ENCODE peak calls at places on chromosome 1, in eight cellular contexts. R is nucleus accumbens; H is C1 segment of cervical spinal cord; J is naive thymus-derived CD4-positive, alpha-beta T cell; F is HCEC 1CT; V is K562; T is activated CD8-positive, alpha-beta memory T cell treated with anti-CD3 and anti-CD28 coated beads for 4 hours; B is GM10248. D is an unnamed sample.

GRCh38 chr1:63674238-63674864 is 81.1 kb downstream of the PGM1 start:
- DNase-seq in R (peak; percentile 29), H (no peak), J (no peak), F (peak; percentile 85), V (peak; percentile 46), T (no peak), B (peak; percentile 54), D (no peak)

GRCh38 chr1:46211051-46211450 is 7.9 kb downstream of the LURAP1 start:
- DNase-seq in R (no peak), H (no peak), J (no peak), F (no peak), V (no peak), T (no peak), B (no peak), D (no peak)

GRCh38 chr1:17272641-17273040 is 23.7 kb downstream of the PADI3 start:
- DNase-seq in R (no peak), H (no peak), J (no peak), F (no peak), V (no peak), T (no peak), B (no peak), D (no peak)

GRCh38 chr1:21761052-21761451 is 21.9 kb downstream of the USP48 start:
- DNase-seq in R (no peak), H (no peak), J (no peak), F (no peak), V (no peak), T (no peak), B (no peak), D (no peak)

GRCh38 chr1:206050655-206051235 is 2.2 kb upstream of the RHEX start:
- DNase-seq in R (no peak), H (no peak), J (peak; percentile 7), F (no peak), V (no peak), T (peak; percentile 4), B (peak; percentile 63), D (no peak)

GRCh38 chr1:43763497-43763973 is 56.2 kb downstream of the ST3GAL3 start:
- DNase-seq in R (peak; percentile 57), H (no peak), J (peak; percentile 49), F (peak; percentile 93), V (peak; percentile 62), T (no peak), B (peak; percentile 61), D (peak; percentile 57)

GRCh38 chr1:230186003-230186863 is 119.2 kb downstream of the GALNT2 start:
- DNase-seq in R (no peak), H (no peak), J (no peak), F (peak; percentile 77), V (peak; percentile 41), T (no peak), B (no peak), D (no peak)

GRCh38 chr1:87249803-87250202 is 78.9 kb upstream of the LMO4 start:
- DNase-seq in R (no peak), H (no peak), J (no peak), F (no peak), V (no peak), T (no peak), B (no peak), D (no peak)

GRCh38 chr1:201791051-201791774 is 37.7 kb upstream of the IPO9 start:
- DNase-seq in R (peak; percentile 25), H (no peak), J (no peak), F (peak; percentile 4), V (no peak), T (no peak), B (no peak), D (no peak)

GRCh38 chr1:24888061-24888970 is 41.8 kb downstream of the RUNX3 start:
- DNase-seq in R (no peak), H (no peak), J (no peak), F (no peak), V (no peak), T (no peak), B (peak; percentile 3), D (no peak)

GRCh38 chr1:22584001-22584557 is 20.8 kb downstream of the EPHA8 start:
- DNase-seq in R (no peak), H (no peak), J (no peak), F (no peak), V (no peak), T (no peak), B (no peak), D (no peak)

GRCh38 chr1:242398351-242398750 is 126.1 kb downstream of the PLD5 start:
- DNase-seq in R (no peak), H (no peak), J (no peak), F (no peak), V (no peak), T (no peak), B (no peak), D (no peak)

GRCh38 chr1:7610106-7610731 is 160.9 kb upstream of the VAMP3 start:
- DNase-seq in R (no peak), H (no peak), J (no peak), F (no peak), V (no peak), T (no peak), B (no peak), D (no peak)

GRCh38 chr1:220784751-220785150 is 2.0 kb upstream of the MTARC1 start:
- DNase-seq in R (no peak), H (no peak), J (no peak), F (no peak), V (no peak), T (no peak), B (no peak), D (no peak)

GRCh38 chr1:107213225-107213624 is 72.4 kb downstream of the NTNG1 start:
- DNase-seq in R (no peak), H (no peak), J (no peak), F (no peak), V (no peak), T (no peak), B (no peak), D (no peak)